ENCODE peak calls at places on chromosomes 3 and 15, in eight cellular contexts. One of them, this sample, is unnamed.

GRCh38 chr3:71703796-71704195 is 21.4 kb downstream of the EIF4E3 start:
- DNase-seq in sigmoid colon: no peak
- DNase-seq in K562: no peak
- DNase-seq in upper lobe of left lung: no peak
- DNase-seq in transverse colon: no peak
- DNase-seq in spleen: no peak
- DNase-seq in Panc1: no peak
- DNase-seq in stomach: no peak
- DNase-seq in this sample: no peak

GRCh38 chr15:70361891-70362290 is 264.2 kb upstream of the TLE3 start:
- DNase-seq in sigmoid colon: no peak
- DNase-seq in K562: no peak
- DNase-seq in upper lobe of left lung: no peak
- DNase-seq in transverse colon: no peak
- DNase-seq in spleen: peak
- DNase-seq in Panc1: no peak
- DNase-seq in stomach: no peak
- DNase-seq in this sample: no peak

GRCh38 chr3:24519368-24520100 is 24.9 kb upstream of the THRB start:
- DNase-seq in sigmoid colon: no peak
- DNase-seq in K562: peak
- DNase-seq in upper lobe of left lung: no peak
- DNase-seq in transverse colon: no peak
- DNase-seq in spleen: no peak
- DNase-seq in Panc1: no peak
- DNase-seq in stomach: no peak
- DNase-seq in this sample: no peak

GRCh38 chr3:128482857-128483656 is 9.9 kb downstream of the GATA2 start:
- DNase-seq in sigmoid colon: no peak
- DNase-seq in K562: peak
- DNase-seq in upper lobe of left lung: no peak
- DNase-seq in transverse colon: no peak
- DNase-seq in spleen: peak
- DNase-seq in Panc1: no peak
- DNase-seq in stomach: no peak
- DNase-seq in this sample: no peak

GRCh38 chr3:179229177-179229576 is 21.7 kb downstream of the KCNMB3 start:
- DNase-seq in sigmoid colon: no peak
- DNase-seq in K562: no peak
- DNase-seq in upper lobe of left lung: no peak
- DNase-seq in transverse colon: no peak
- DNase-seq in spleen: no peak
- DNase-seq in Panc1: no peak
- DNase-seq in stomach: no peak
- DNase-seq in this sample: no peak

GRCh38 chr15:75542386-75542797 is 36.7 kb downstream of the PTPN9 start:
- DNase-seq in sigmoid colon: no peak
- DNase-seq in K562: peak
- DNase-seq in upper lobe of left lung: no peak
- DNase-seq in transverse colon: no peak
- DNase-seq in spleen: no peak
- DNase-seq in Panc1: no peak
- DNase-seq in stomach: no peak
- DNase-seq in this sample: no peak

GRCh38 chr15:71677352-71677751 is 133.0 kb upstream of the NR2E3 start:
- DNase-seq in sigmoid colon: no peak
- DNase-seq in K562: no peak
- DNase-seq in upper lobe of left lung: no peak
- DNase-seq in transverse colon: no peak
- DNase-seq in spleen: no peak
- DNase-seq in Panc1: no peak
- DNase-seq in stomach: no peak
- DNase-seq in this sample: no peak

GRCh38 chr15:93417156-93418077 is 328.4 kb upstream of the RGMA start:
- DNase-seq in sigmoid colon: no peak
- DNase-seq in K562: no peak
- DNase-seq in upper lobe of left lung: peak
- DNase-seq in transverse colon: no peak
- DNase-seq in spleen: no peak
- DNase-seq in Panc1: no peak
- DNase-seq in stomach: no peak
- DNase-seq in this sample: no peak

GRCh38 chr3:53844262-53845102 is 1.7 kb downstream of the CHDH start:
- DNase-seq in sigmoid colon: no peak
- DNase-seq in K562: no peak
- DNase-seq in upper lobe of left lung: no peak
- DNase-seq in transverse colon: peak
- DNase-seq in spleen: no peak
- DNase-seq in Panc1: no peak
- DNase-seq in stomach: peak
- DNase-seq in this sample: no peak

GRCh38 chr3:42746455-42747450 is 26.3 kb downstream of the CCDC13 start:
- DNase-seq in sigmoid colon: peak
- DNase-seq in K562: no peak
- DNase-seq in upper lobe of left lung: no peak
- DNase-seq in transverse colon: no peak
- DNase-seq in spleen: no peak
- DNase-seq in Panc1: no peak
- DNase-seq in stomach: peak
- DNase-seq in this sample: no peak

GRCh38 chr15:42152921-42153680 is 3.3 kb downstream of the PLA2G4F start:
- DNase-seq in sigmoid colon: no peak
- DNase-seq in K562: no peak
- DNase-seq in upper lobe of left lung: peak
- DNase-seq in transverse colon: no peak
- DNase-seq in spleen: peak
- DNase-seq in Panc1: no peak
- DNase-seq in stomach: peak
- DNase-seq in this sample: no peak

GRCh38 chr15:68315495-68316007 is 38.0 kb downstream of the FEM1B start:
- DNase-seq in sigmoid colon: no peak
- DNase-seq in K562: no peak
- DNase-seq in upper lobe of left lung: no peak
- DNase-seq in transverse colon: no peak
- DNase-seq in spleen: peak
- DNase-seq in Panc1: no peak
- DNase-seq in stomach: peak
- DNase-seq in this sample: no peak

DNA sequence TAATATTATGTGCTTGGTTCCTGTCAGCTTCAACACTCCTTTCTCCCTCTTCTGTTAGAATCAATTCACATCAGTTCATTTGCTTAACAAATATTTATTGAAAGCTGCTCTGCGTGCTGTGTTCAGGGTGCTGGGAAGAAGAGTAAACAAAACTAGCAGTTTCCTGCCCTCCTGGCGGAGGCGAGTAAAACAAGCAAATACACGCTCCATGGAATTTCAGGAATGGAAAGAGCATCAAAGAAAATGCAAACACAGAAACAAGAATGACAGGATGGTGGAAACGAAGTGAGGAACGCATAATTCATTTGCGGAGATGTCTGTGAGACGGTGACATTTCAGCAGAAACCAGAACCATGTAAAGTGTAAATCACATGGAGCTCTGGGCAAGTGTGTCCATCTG is 49.4 kb upstream of the SPTSSB start:
- DNase-seq in sigmoid colon: no peak
- DNase-seq in K562: no peak
- DNase-seq in upper lobe of left lung: no peak
- DNase-seq in transverse colon: no peak
- DNase-seq in spleen: no peak
- DNase-seq in Panc1: no peak
- DNase-seq in stomach: peak
- DNase-seq in this sample: no peak
- TF ChIP-seq POLR2AphosphoS5 in sigmoid colon: no peak
- TF ChIP-seq POLR2AphosphoS5 in K562: no peak
- TF ChIP-seq POLR2AphosphoS5 in upper lobe of left lung: no peak
- TF ChIP-seq POLR2AphosphoS5 in transverse colon: no peak
- TF ChIP-seq POLR2AphosphoS5 in spleen: no peak
- TF ChIP-seq POLR2AphosphoS5 in Panc1: peak
- TF ChIP-seq POLR2AphosphoS5 in stomach: peak
- TF ChIP-seq POLR2AphosphoS5 in this sample: no peak

GRCh38 chr3:13822042-13822441 is 57.8 kb downstream of the WNT7A start:
- DNase-seq in sigmoid colon: no peak
- DNase-seq in K562: no peak
- DNase-seq in upper lobe of left lung: no peak
- DNase-seq in transverse colon: no peak
- DNase-seq in spleen: peak
- DNase-seq in Panc1: no peak
- DNase-seq in stomach: no peak
- DNase-seq in this sample: no peak
- TF ChIP-seq POLR2AphosphoS5 in sigmoid colon: no peak
- TF ChIP-seq POLR2AphosphoS5 in K562: no peak
- TF ChIP-seq POLR2AphosphoS5 in upper lobe of left lung: no peak
- TF ChIP-seq POLR2AphosphoS5 in transverse colon: no peak
- TF ChIP-seq POLR2AphosphoS5 in spleen: no peak
- TF ChIP-seq POLR2AphosphoS5 in Panc1: no peak
- TF ChIP-seq POLR2AphosphoS5 in stomach: no peak
- TF ChIP-seq POLR2AphosphoS5 in this sample: no peak

DNA sequence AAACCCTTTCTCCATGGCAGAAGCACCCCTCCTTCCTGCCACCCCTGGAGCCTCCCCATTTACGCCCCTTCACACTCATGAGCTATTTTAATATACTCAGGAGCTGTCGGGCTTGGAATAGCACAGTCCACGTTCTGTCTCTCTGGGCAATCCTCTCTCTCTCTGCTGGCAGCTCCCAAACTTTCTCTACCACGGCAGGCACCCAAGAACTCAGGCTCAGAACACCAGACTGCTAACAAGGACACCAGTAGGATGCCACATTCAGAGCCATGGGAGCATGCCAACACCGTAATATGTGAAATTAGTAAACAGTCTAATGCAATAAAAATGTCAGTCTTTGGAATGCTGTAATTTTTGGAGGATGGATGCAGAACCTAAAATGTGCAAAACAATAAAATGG is 19.3 kb downstream of the TNFAIP8L3 start:
- DNase-seq in sigmoid colon: peak
- DNase-seq in K562: no peak
- DNase-seq in upper lobe of left lung: no peak
- DNase-seq in transverse colon: no peak
- DNase-seq in spleen: no peak
- DNase-seq in Panc1: no peak
- DNase-seq in stomach: no peak
- DNase-seq in this sample: no peak
- TF ChIP-seq POLR2AphosphoS5 in sigmoid colon: peak
- TF ChIP-seq POLR2AphosphoS5 in K562: no peak
- TF ChIP-seq POLR2AphosphoS5 in upper lobe of left lung: no peak
- TF ChIP-seq POLR2AphosphoS5 in transverse colon: peak
- TF ChIP-seq POLR2AphosphoS5 in spleen: no peak
- TF ChIP-seq POLR2AphosphoS5 in Panc1: no peak
- TF ChIP-seq POLR2AphosphoS5 in stomach: no peak
- TF ChIP-seq POLR2AphosphoS5 in this sample: no peak

GRCh38 chr15:78063966-78064365 is 13.5 kb downstream of the TBC1D2B start:
- DNase-seq in sigmoid colon: no peak
- DNase-seq in K562: no peak
- DNase-seq in upper lobe of left lung: no peak
- DNase-seq in transverse colon: no peak
- DNase-seq in spleen: no peak
- DNase-seq in Panc1: no peak
- DNase-seq in stomach: no peak
- DNase-seq in this sample: no peak
- TF ChIP-seq POLR2AphosphoS5 in sigmoid colon: no peak
- TF ChIP-seq POLR2AphosphoS5 in K562: no peak
- TF ChIP-seq POLR2AphosphoS5 in upper lobe of left lung: peak
- TF ChIP-seq POLR2AphosphoS5 in transverse colon: peak
- TF ChIP-seq POLR2AphosphoS5 in spleen: no peak
- TF ChIP-seq POLR2AphosphoS5 in Panc1: no peak
- TF ChIP-seq POLR2AphosphoS5 in stomach: no peak
- TF ChIP-seq POLR2AphosphoS5 in this sample: no peak

GRCh38 chr3:37806505-37807291 is 55.0 kb upstream of the CTDSPL start:
- DNase-seq in sigmoid colon: no peak
- DNase-seq in K562: no peak
- DNase-seq in upper lobe of left lung: peak
- DNase-seq in transverse colon: peak
- DNase-seq in spleen: no peak
- DNase-seq in Panc1: no peak
- DNase-seq in stomach: no peak
- DNase-seq in this sample: no peak
- TF ChIP-seq POLR2AphosphoS5 in sigmoid colon: no peak
- TF ChIP-seq POLR2AphosphoS5 in K562: no peak
- TF ChIP-seq POLR2AphosphoS5 in upper lobe of left lung: no peak
- TF ChIP-seq POLR2AphosphoS5 in transverse colon: no peak
- TF ChIP-seq POLR2AphosphoS5 in spleen: peak
- TF ChIP-seq POLR2AphosphoS5 in Panc1: no peak
- TF ChIP-seq POLR2AphosphoS5 in stomach: no peak
- TF ChIP-seq POLR2AphosphoS5 in this sample: no peak

DNA sequence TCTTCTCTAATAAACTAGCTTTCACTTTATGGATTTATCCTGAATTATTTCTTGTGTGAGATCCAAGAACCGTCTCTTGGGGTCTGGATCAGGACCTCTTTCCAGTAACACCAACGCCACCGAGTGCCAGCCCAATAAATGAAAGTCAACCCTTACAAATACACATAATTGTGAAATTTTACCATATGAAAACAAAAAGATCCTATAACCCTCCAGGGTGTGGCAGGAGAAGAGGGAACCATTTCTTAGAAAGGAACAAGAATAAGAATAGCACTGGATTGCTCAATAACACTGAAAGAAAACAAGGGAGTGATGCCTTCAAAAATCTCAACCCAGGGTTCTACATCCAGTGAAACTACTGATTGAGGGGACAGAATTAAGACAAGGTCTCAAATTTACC is 51.6 kb upstream of the ACKR4 start:
- DNase-seq in sigmoid colon: no peak
- DNase-seq in K562: no peak
- DNase-seq in upper lobe of left lung: no peak
- DNase-seq in transverse colon: no peak
- DNase-seq in spleen: no peak
- DNase-seq in Panc1: no peak
- DNase-seq in stomach: no peak
- DNase-seq in this sample: no peak
- TF ChIP-seq POLR2AphosphoS5 in sigmoid colon: no peak
- TF ChIP-seq POLR2AphosphoS5 in K562: no peak
- TF ChIP-seq POLR2AphosphoS5 in upper lobe of left lung: no peak
- TF ChIP-seq POLR2AphosphoS5 in transverse colon: no peak
- TF ChIP-seq POLR2AphosphoS5 in spleen: no peak
- TF ChIP-seq POLR2AphosphoS5 in Panc1: no peak
- TF ChIP-seq POLR2AphosphoS5 in stomach: no peak
- TF ChIP-seq POLR2AphosphoS5 in this sample: no peak

DNA sequence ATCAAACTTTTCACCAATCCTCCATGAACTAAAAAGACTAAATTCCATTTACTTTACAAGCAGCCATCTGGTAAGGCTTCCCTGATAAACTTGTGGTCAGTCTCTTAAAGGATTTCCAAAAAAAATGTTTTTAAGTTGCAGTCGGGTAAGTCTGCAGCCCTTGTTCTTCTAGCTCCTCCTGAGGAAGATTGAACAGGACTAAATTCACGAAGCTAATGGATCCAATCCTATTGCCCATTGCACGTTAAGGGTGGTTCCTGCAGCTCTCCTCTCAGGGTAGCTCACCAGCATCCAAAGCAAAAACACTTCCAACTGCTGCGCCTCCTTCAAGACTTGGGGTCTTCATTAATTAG is 2.8 kb downstream of the HES1 start:
- DNase-seq in sigmoid colon: no peak
- DNase-seq in K562: no peak
- DNase-seq in upper lobe of left lung: no peak
- DNase-seq in transverse colon: no peak
- DNase-seq in spleen: no peak
- DNase-seq in Panc1: no peak
- DNase-seq in stomach: no peak
- DNase-seq in this sample: no peak
- TF ChIP-seq POLR2AphosphoS5 in sigmoid colon: no peak
- TF ChIP-seq POLR2AphosphoS5 in K562: no peak
- TF ChIP-seq POLR2AphosphoS5 in upper lobe of left lung: no peak
- TF ChIP-seq POLR2AphosphoS5 in transverse colon: no peak
- TF ChIP-seq POLR2AphosphoS5 in spleen: no peak
- TF ChIP-seq POLR2AphosphoS5 in Panc1: no peak
- TF ChIP-seq POLR2AphosphoS5 in stomach: no peak
- TF ChIP-seq POLR2AphosphoS5 in this sample: no peak

GRCh38 chr3:105480771-105481170 is 114.1 kb downstream of the ALCAM start:
- DNase-seq in sigmoid colon: no peak
- DNase-seq in K562: no peak
- DNase-seq in upper lobe of left lung: no peak
- DNase-seq in transverse colon: no peak
- DNase-seq in spleen: no peak
- DNase-seq in Panc1: no peak
- DNase-seq in stomach: no peak
- DNase-seq in this sample: no peak
- TF ChIP-seq POLR2AphosphoS5 in sigmoid colon: no peak
- TF ChIP-seq POLR2AphosphoS5 in K562: no peak
- TF ChIP-seq POLR2AphosphoS5 in upper lobe of left lung: no peak
- TF ChIP-seq POLR2AphosphoS5 in transverse colon: no peak
- TF ChIP-seq POLR2AphosphoS5 in spleen: no peak
- TF ChIP-seq POLR2AphosphoS5 in Panc1: no peak
- TF ChIP-seq POLR2AphosphoS5 in stomach: no peak
- TF ChIP-seq POLR2AphosphoS5 in this sample: no peak